ENCODE peak calls at places on chromosomes 16 and 17, in six cellular contexts. One of them, this sample, is unnamed.

GRCh38 chr17:46943511-46944393 is 20.8 kb downstream of the GOSR2 start:
- DNase-seq in HEK293T: no peak
- DNase-seq in IMR-90: peak; percentile 36
- DNase-seq in fibroblast of the conjunctiva: no peak
- DNase-seq in M059J: peak; percentile 90
- DNase-seq in esophagus squamous epithelium: no peak
- DNase-seq in this sample: peak; percentile 86

GRCh38 chr16:30010817-30011504 is at the start of gene DOC2A:
- DNase-seq in HEK293T: peak; percentile 81
- DNase-seq in IMR-90: no peak
- DNase-seq in fibroblast of the conjunctiva: no peak
- DNase-seq in M059J: no peak
- DNase-seq in esophagus squamous epithelium: no peak
- DNase-seq in this sample: no peak

GRCh38 chr17:72660274-72661092 is 432.0 kb downstream of the SLC39A11 start:
- DNase-seq in HEK293T: no peak
- DNase-seq in IMR-90: no peak
- DNase-seq in fibroblast of the conjunctiva: no peak
- DNase-seq in M059J: no peak
- DNase-seq in esophagus squamous epithelium: no peak
- DNase-seq in this sample: no peak

GRCh38 chr17:8965394-8966168 is at the start of gene PIK3R5:
- DNase-seq in HEK293T: peak; percentile 76
- DNase-seq in IMR-90: no peak
- DNase-seq in fibroblast of the conjunctiva: no peak
- DNase-seq in M059J: no peak
- DNase-seq in esophagus squamous epithelium: no peak
- DNase-seq in this sample: no peak

GRCh38 chr16:50185005-50185505 is 31.9 kb downstream of the TENT4B start:
- DNase-seq in HEK293T: no peak
- DNase-seq in IMR-90: peak; percentile 75
- DNase-seq in fibroblast of the conjunctiva: no peak
- DNase-seq in M059J: peak; percentile 84
- DNase-seq in esophagus squamous epithelium: no peak
- DNase-seq in this sample: peak; percentile 89

GRCh38 chr17:45146166-45146565 is 2.1 kb upstream of the HEXIM1 start:
- DNase-seq in HEK293T: no peak
- DNase-seq in IMR-90: no peak
- DNase-seq in fibroblast of the conjunctiva: no peak
- DNase-seq in M059J: no peak
- DNase-seq in esophagus squamous epithelium: no peak
- DNase-seq in this sample: no peak

GRCh38 chr17:58334661-58335060 is 6.1 kb upstream of the TSPOAP1 start:
- DNase-seq in HEK293T: no peak
- DNase-seq in IMR-90: no peak
- DNase-seq in fibroblast of the conjunctiva: no peak
- DNase-seq in M059J: no peak
- DNase-seq in esophagus squamous epithelium: no peak
- DNase-seq in this sample: no peak

GRCh38 chr17:64240741-64241347 is 22.2 kb downstream of the TEX2 start:
- DNase-seq in HEK293T: no peak
- DNase-seq in IMR-90: peak; percentile 93
- DNase-seq in fibroblast of the conjunctiva: peak; percentile 52
- DNase-seq in M059J: peak; percentile 92
- DNase-seq in esophagus squamous epithelium: no peak
- DNase-seq in this sample: peak; percentile 98

GRCh38 chr17:76682306-76682705 is 28.5 kb downstream of the MXRA7 start:
- DNase-seq in HEK293T: no peak
- DNase-seq in IMR-90: no peak
- DNase-seq in fibroblast of the conjunctiva: no peak
- DNase-seq in M059J: no peak
- DNase-seq in esophagus squamous epithelium: no peak
- DNase-seq in this sample: peak; percentile 74

GRCh38 chr16:12906271-12906670 is 4.9 kb downstream of the SHISA9 start:
- DNase-seq in HEK293T: no peak
- DNase-seq in IMR-90: no peak
- DNase-seq in fibroblast of the conjunctiva: no peak
- DNase-seq in M059J: no peak
- DNase-seq in esophagus squamous epithelium: no peak
- DNase-seq in this sample: no peak

GRCh38 chr16:86318119-86318518 is 192.2 kb upstream of the FOXF1 start:
- DNase-seq in HEK293T: no peak
- DNase-seq in IMR-90: no peak
- DNase-seq in fibroblast of the conjunctiva: no peak
- DNase-seq in M059J: no peak
- DNase-seq in esophagus squamous epithelium: no peak
- DNase-seq in this sample: no peak

GRCh38 chr16:86631441-86631840 is 53.1 kb downstream of the FOXL1 start:
- DNase-seq in HEK293T: no peak
- DNase-seq in IMR-90: no peak
- DNase-seq in fibroblast of the conjunctiva: no peak
- DNase-seq in M059J: peak; percentile 54
- DNase-seq in esophagus squamous epithelium: no peak
- DNase-seq in this sample: peak; percentile 70

GRCh38 chr16:51062039-51062438 is 89.0 kb downstream of the SALL1 start:
- DNase-seq in HEK293T: no peak
- DNase-seq in IMR-90: no peak
- DNase-seq in fibroblast of the conjunctiva: no peak
- DNase-seq in M059J: no peak
- DNase-seq in esophagus squamous epithelium: no peak
- DNase-seq in this sample: no peak

This sample was measured in EH.